ENCODE peak calls at places on chromosome 7, in four cellular contexts. One of them, this sample, is unnamed.

GRCh38 chr7:3285652-3286051 is 15.4 kb upstream of the SDK1 start:
- DNase-seq in fibroblast of pulmonary artery: no peak
- DNase-seq in AML-193: no peak
- DNase-seq in CD4-positive, alpha-beta memory T cell: no peak
- DNase-seq in this sample: no peak

GRCh38 chr7:117384693-117385092 is 42.6 kb downstream of the ASZ1 start:
- DNase-seq in fibroblast of pulmonary artery: no peak
- DNase-seq in CD4-positive, alpha-beta memory T cell: no peak
- DNase-seq in AML-193: no peak
- DNase-seq in this sample: peak

GRCh38 chr7:98395951-98396350 is 4.9 kb downstream of the BAIAP2L1 start:
- DNase-seq in AML-193: no peak
- DNase-seq in fibroblast of pulmonary artery: no peak
- DNase-seq in CD4-positive, alpha-beta memory T cell: no peak
- DNase-seq in this sample: no peak

GRCh38 chr7:149286811-149287400 is 24.9 kb downstream of the ZNF783 start:
- DNase-seq in CD4-positive, alpha-beta memory T cell: no peak
- DNase-seq in AML-193: no peak
- DNase-seq in fibroblast of pulmonary artery: peak
- DNase-seq in this sample: no peak

GRCh38 chr7:20200965-20201364 is 16.2 kb downstream of the MACC1 start:
- DNase-seq in AML-193: no peak
- DNase-seq in CD4-positive, alpha-beta memory T cell: no peak
- DNase-seq in fibroblast of pulmonary artery: no peak
- DNase-seq in this sample: no peak

GRCh38 chr7:113915991-113916390 is 2.8 kb downstream of the PPP1R3A start:
- DNase-seq in AML-193: no peak
- DNase-seq in CD4-positive, alpha-beta memory T cell: no peak
- DNase-seq in fibroblast of pulmonary artery: no peak
- DNase-seq in this sample: no peak

GRCh38 chr7:87316846-87317545 is 28.5 kb upstream of the CROT start:
- DNase-seq in CD4-positive, alpha-beta memory T cell: no peak
- DNase-seq in AML-193: no peak
- DNase-seq in fibroblast of pulmonary artery: peak
- DNase-seq in this sample: peak

GRCh38 chr7:111050885-111051416 is 40.0 kb upstream of the LRRN3 start:
- DNase-seq in fibroblast of pulmonary artery: no peak
- DNase-seq in AML-193: no peak
- DNase-seq in CD4-positive, alpha-beta memory T cell: no peak
- DNase-seq in this sample: no peak

GRCh38 chr7:14691597-14692203 is 210.9 kb downstream of the DGKB start:
- DNase-seq in fibroblast of pulmonary artery: peak
- DNase-seq in CD4-positive, alpha-beta memory T cell: peak
- DNase-seq in AML-193: peak
- DNase-seq in this sample: peak

GRCh38 chr7:12754179-12754578 is 66.7 kb downstream of the ARL4A start:
- DNase-seq in AML-193: no peak
- DNase-seq in CD4-positive, alpha-beta memory T cell: no peak
- DNase-seq in fibroblast of pulmonary artery: peak
- DNase-seq in this sample: no peak

GRCh38 chr7:107622937-107623336 is 37.7 kb upstream of the SLC26A4 start:
- DNase-seq in AML-193: no peak
- DNase-seq in fibroblast of pulmonary artery: no peak
- DNase-seq in CD4-positive, alpha-beta memory T cell: no peak
- DNase-seq in this sample: peak